ENCODE peak calls at places on chromosomes 3 and 15, in eight cellular contexts. One of them, this sample, is unnamed.

GRCh38 chr3:125435231-125435630 is 60.1 kb upstream of the ZNF148 start:
- DNase-seq in OCI-LY7: no peak
- DNase-seq in BE2C: no peak
- DNase-seq in neural crest cell: no peak
- DNase-seq in AG09309: no peak
- DNase-seq in cardiac fibroblast: no peak
- DNase-seq in CD4-positive, alpha-beta T cell: no peak
- DNase-seq in GM13977: no peak
- DNase-seq in this sample: no peak

GRCh38 chr15:99702895-99703602 is 30.2 kb downstream of the LYSMD4 start:
- DNase-seq in OCI-LY7: no peak
- DNase-seq in BE2C: no peak
- DNase-seq in neural crest cell: no peak
- DNase-seq in AG09309: no peak
- DNase-seq in cardiac fibroblast: peak
- DNase-seq in CD4-positive, alpha-beta T cell: no peak
- DNase-seq in GM13977: no peak
- DNase-seq in this sample: no peak

GRCh38 chr3:177013681-177014280 is 183.5 kb downstream of the TBL1XR1 start:
- DNase-seq in OCI-LY7: peak
- DNase-seq in BE2C: no peak
- DNase-seq in neural crest cell: no peak
- DNase-seq in AG09309: no peak
- DNase-seq in cardiac fibroblast: no peak
- DNase-seq in CD4-positive, alpha-beta T cell: no peak
- DNase-seq in GM13977: no peak
- DNase-seq in this sample: no peak

GRCh38 chr3:191235331-191236314 is 36.6 kb downstream of the OSTN start:
- DNase-seq in OCI-LY7: no peak
- DNase-seq in BE2C: no peak
- DNase-seq in neural crest cell: no peak
- DNase-seq in AG09309: no peak
- DNase-seq in cardiac fibroblast: peak
- DNase-seq in CD4-positive, alpha-beta T cell: no peak
- DNase-seq in GM13977: peak
- DNase-seq in this sample: no peak

GRCh38 chr3:11653298-11654055 is 9.8 kb upstream of the VGLL4 start:
- DNase-seq in OCI-LY7: no peak
- DNase-seq in BE2C: no peak
- DNase-seq in neural crest cell: no peak
- DNase-seq in AG09309: no peak
- DNase-seq in cardiac fibroblast: no peak
- DNase-seq in CD4-positive, alpha-beta T cell: no peak
- DNase-seq in GM13977: no peak
- DNase-seq in this sample: no peak

GRCh38 chr15:47473857-47474256 is 243.4 kb upstream of the SEMA6D start:
- DNase-seq in OCI-LY7: no peak
- DNase-seq in BE2C: no peak
- DNase-seq in neural crest cell: no peak
- DNase-seq in AG09309: no peak
- DNase-seq in cardiac fibroblast: peak
- DNase-seq in CD4-positive, alpha-beta T cell: no peak
- DNase-seq in GM13977: no peak
- DNase-seq in this sample: no peak

GRCh38 chr3:94612631-94613030 is 549.8 kb downstream of the NSUN3 start:
- DNase-seq in OCI-LY7: no peak
- DNase-seq in BE2C: no peak
- DNase-seq in neural crest cell: no peak
- DNase-seq in AG09309: no peak
- DNase-seq in cardiac fibroblast: no peak
- DNase-seq in CD4-positive, alpha-beta T cell: no peak
- DNase-seq in GM13977: no peak
- DNase-seq in this sample: no peak

GRCh38 chr3:154229217-154229590 is 95.1 kb downstream of the DHX36 start:
- DNase-seq in OCI-LY7: no peak
- DNase-seq in BE2C: no peak
- DNase-seq in neural crest cell: no peak
- DNase-seq in AG09309: no peak
- DNase-seq in cardiac fibroblast: no peak
- DNase-seq in CD4-positive, alpha-beta T cell: no peak
- DNase-seq in GM13977: no peak
- DNase-seq in this sample: no peak

GRCh38 chr3:3127432-3128010 is 781 bp downstream of the TRNT1 start:
- DNase-seq in OCI-LY7: peak
- DNase-seq in BE2C: no peak
- DNase-seq in neural crest cell: no peak
- DNase-seq in AG09309: no peak
- DNase-seq in cardiac fibroblast: no peak
- DNase-seq in CD4-positive, alpha-beta T cell: peak
- DNase-seq in GM13977: no peak
- DNase-seq in this sample: no peak

GRCh38 chr15:40768492-40769309 is 1.1 kb upstream of the C15orf62 start:
- DNase-seq in OCI-LY7: peak
- DNase-seq in BE2C: no peak
- DNase-seq in neural crest cell: no peak
- DNase-seq in AG09309: no peak
- DNase-seq in cardiac fibroblast: no peak
- DNase-seq in CD4-positive, alpha-beta T cell: no peak
- DNase-seq in GM13977: peak
- DNase-seq in this sample: no peak

GRCh38 chr3:178785961-178786360 is 249.7 kb downstream of the KCNMB2 start:
- DNase-seq in OCI-LY7: no peak
- DNase-seq in BE2C: no peak
- DNase-seq in neural crest cell: no peak
- DNase-seq in AG09309: no peak
- DNase-seq in cardiac fibroblast: no peak
- DNase-seq in CD4-positive, alpha-beta T cell: no peak
- DNase-seq in GM13977: no peak
- DNase-seq in this sample: no peak

GRCh38 chr3:141575879-141576743 is 89.3 kb downstream of the RASA2 start:
- DNase-seq in OCI-LY7: peak
- DNase-seq in BE2C: no peak
- DNase-seq in neural crest cell: no peak
- DNase-seq in AG09309: no peak
- DNase-seq in cardiac fibroblast: peak
- DNase-seq in CD4-positive, alpha-beta T cell: no peak
- DNase-seq in GM13977: peak
- DNase-seq in this sample: no peak

GRCh38 chr3:27119639-27120038 is 249.5 kb downstream of the NEK10 start:
- DNase-seq in OCI-LY7: no peak
- DNase-seq in BE2C: no peak
- DNase-seq in neural crest cell: no peak
- DNase-seq in AG09309: no peak
- DNase-seq in cardiac fibroblast: no peak
- DNase-seq in CD4-positive, alpha-beta T cell: no peak
- DNase-seq in GM13977: no peak
- DNase-seq in this sample: no peak

GRCh38 chr15:89244512-89244869 is 712 bp downstream of the FANCI start:
- DNase-seq in OCI-LY7: no peak
- DNase-seq in BE2C: no peak
- DNase-seq in neural crest cell: no peak
- DNase-seq in AG09309: no peak
- DNase-seq in cardiac fibroblast: no peak
- DNase-seq in CD4-positive, alpha-beta T cell: no peak
- DNase-seq in GM13977: no peak
- DNase-seq in this sample: no peak

GRCh38 chr3:188367741-188368140 is 213.8 kb downstream of the LPP start:
- DNase-seq in OCI-LY7: no peak
- DNase-seq in BE2C: no peak
- DNase-seq in neural crest cell: no peak
- DNase-seq in AG09309: no peak
- DNase-seq in cardiac fibroblast: no peak
- DNase-seq in CD4-positive, alpha-beta T cell: no peak
- DNase-seq in GM13977: no peak
- DNase-seq in this sample: no peak

GRCh38 chr15:49979705-49980382 is 139.2 kb downstream of the ATP8B4 start:
- DNase-seq in OCI-LY7: no peak
- DNase-seq in BE2C: no peak
- DNase-seq in neural crest cell: no peak
- DNase-seq in AG09309: no peak
- DNase-seq in cardiac fibroblast: no peak
- DNase-seq in CD4-positive, alpha-beta T cell: no peak
- DNase-seq in GM13977: no peak
- DNase-seq in this sample: no peak

GRCh38 chr3:172102123-172102882 is 62.9 kb downstream of the FNDC3B start:
- DNase-seq in OCI-LY7: peak
- DNase-seq in BE2C: no peak
- DNase-seq in neural crest cell: no peak
- DNase-seq in AG09309: no peak
- DNase-seq in cardiac fibroblast: no peak
- DNase-seq in CD4-positive, alpha-beta T cell: peak
- DNase-seq in GM13977: no peak
- DNase-seq in this sample: no peak

GRCh38 chr3:110246796-110247369 is 824.7 kb upstream of the NECTIN3 start:
- DNase-seq in OCI-LY7: no peak
- DNase-seq in BE2C: no peak
- DNase-seq in neural crest cell: no peak
- DNase-seq in AG09309: no peak
- DNase-seq in cardiac fibroblast: no peak
- DNase-seq in CD4-positive, alpha-beta T cell: no peak
- DNase-seq in GM13977: no peak
- DNase-seq in this sample: no peak

GRCh38 chr3:8954938-8955763 is 8.1 kb downstream of the RAD18 start:
- DNase-seq in OCI-LY7: peak
- DNase-seq in BE2C: no peak
- DNase-seq in neural crest cell: no peak
- DNase-seq in AG09309: peak
- DNase-seq in cardiac fibroblast: peak
- DNase-seq in CD4-positive, alpha-beta T cell: no peak
- DNase-seq in GM13977: peak
- DNase-seq in this sample: no peak

GRCh38 chr3:13580256-13581023 is 31.5 kb downstream of the FBLN2 start:
- DNase-seq in OCI-LY7: no peak
- DNase-seq in BE2C: no peak
- DNase-seq in neural crest cell: no peak
- DNase-seq in AG09309: no peak
- DNase-seq in cardiac fibroblast: no peak
- DNase-seq in CD4-positive, alpha-beta T cell: no peak
- DNase-seq in GM13977: no peak
- DNase-seq in this sample: no peak

GRCh38 chr15:93997071-93997658 is 234.2 kb upstream of the MCTP2 start:
- DNase-seq in OCI-LY7: peak
- DNase-seq in BE2C: peak
- DNase-seq in neural crest cell: peak
- DNase-seq in AG09309: peak
- DNase-seq in cardiac fibroblast: peak
- DNase-seq in CD4-positive, alpha-beta T cell: no peak
- DNase-seq in GM13977: peak
- DNase-seq in this sample: peak

GRCh38 chr3:15953841-15954240 is 156.1 kb upstream of the ANKRD28 start:
- DNase-seq in OCI-LY7: peak
- DNase-seq in BE2C: no peak
- DNase-seq in neural crest cell: no peak
- DNase-seq in AG09309: no peak
- DNase-seq in cardiac fibroblast: no peak
- DNase-seq in CD4-positive, alpha-beta T cell: no peak
- DNase-seq in GM13977: peak
- DNase-seq in this sample: no peak
- TF ChIP-seq CTCF in OCI-LY7: peak
- TF ChIP-seq CTCF in BE2C: no peak
- TF ChIP-seq CTCF in neural crest cell: peak
- TF ChIP-seq CTCF in AG09309: no peak
- TF ChIP-seq CTCF in cardiac fibroblast: no peak
- TF ChIP-seq CTCF in CD4-positive, alpha-beta T cell: no peak
- TF ChIP-seq CTCF in GM13977: peak
- TF ChIP-seq CTCF in this sample: no peak

GRCh38 chr3:40925228-40925627 is 274.1 kb upstream of the CTNNB1 start:
- DNase-seq in OCI-LY7: no peak
- DNase-seq in BE2C: no peak
- DNase-seq in neural crest cell: no peak
- DNase-seq in AG09309: no peak
- DNase-seq in cardiac fibroblast: no peak
- DNase-seq in CD4-positive, alpha-beta T cell: no peak
- DNase-seq in GM13977: no peak
- DNase-seq in this sample: no peak

GRCh38 chr3:40930131-40930538 is 269.2 kb upstream of the CTNNB1 start:
- DNase-seq in OCI-LY7: no peak
- DNase-seq in BE2C: no peak
- DNase-seq in neural crest cell: no peak
- DNase-seq in AG09309: no peak
- DNase-seq in cardiac fibroblast: peak
- DNase-seq in CD4-positive, alpha-beta T cell: no peak
- DNase-seq in GM13977: no peak
- DNase-seq in this sample: no peak

DNA sequence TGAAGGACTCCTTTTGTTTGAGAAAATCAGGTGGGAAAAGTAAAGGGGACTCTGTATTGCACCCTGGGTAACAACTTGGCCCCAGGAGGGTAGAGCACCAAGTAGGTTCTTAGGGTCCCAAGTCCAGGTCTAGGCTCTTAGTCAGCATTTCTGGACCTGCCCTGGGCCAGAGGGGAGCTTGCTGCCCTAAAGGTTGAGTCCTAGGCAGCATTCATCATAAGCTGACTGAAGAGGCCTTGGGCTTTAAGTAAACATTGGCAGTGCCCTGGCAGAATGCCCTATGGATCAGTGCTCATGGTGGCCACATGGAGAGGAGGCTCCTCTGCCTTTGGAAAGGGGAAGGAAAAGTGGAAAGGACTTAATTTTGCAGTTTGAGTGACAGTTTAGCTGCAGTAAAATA is 268.5 kb upstream of the CTNNB1 start:
- DNase-seq in OCI-LY7: no peak
- DNase-seq in BE2C: no peak
- DNase-seq in neural crest cell: no peak
- DNase-seq in AG09309: no peak
- DNase-seq in cardiac fibroblast: no peak
- DNase-seq in CD4-positive, alpha-beta T cell: no peak
- DNase-seq in GM13977: no peak
- DNase-seq in this sample: no peak
- TF ChIP-seq CTCF in OCI-LY7: no peak
- TF ChIP-seq CTCF in BE2C: no peak
- TF ChIP-seq CTCF in neural crest cell: no peak
- TF ChIP-seq CTCF in AG09309: no peak
- TF ChIP-seq CTCF in cardiac fibroblast: no peak
- TF ChIP-seq CTCF in CD4-positive, alpha-beta T cell: no peak
- TF ChIP-seq CTCF in GM13977: no peak
- TF ChIP-seq CTCF in this sample: no peak

DNA sequence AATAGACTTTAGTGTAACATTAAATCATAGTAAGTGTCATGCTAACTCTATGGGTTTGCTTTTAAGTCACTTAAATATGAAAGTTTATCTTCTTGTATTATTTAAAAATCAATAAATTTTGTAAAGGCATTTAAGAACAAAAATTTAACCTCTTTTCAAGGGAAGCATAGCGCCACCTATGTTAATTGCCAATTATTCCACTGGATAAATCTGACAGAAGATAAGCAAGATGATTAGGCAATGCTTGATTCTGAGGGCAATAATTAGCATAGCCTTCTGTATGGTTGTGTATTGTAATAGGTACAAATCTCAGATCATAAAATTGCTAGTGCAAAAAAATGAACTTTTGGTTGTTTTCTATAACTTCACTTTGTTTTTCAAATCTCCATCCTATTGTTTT is 560.1 kb downstream of the GRM7 start:
- DNase-seq in OCI-LY7: no peak
- DNase-seq in BE2C: no peak
- DNase-seq in neural crest cell: no peak
- DNase-seq in AG09309: no peak
- DNase-seq in cardiac fibroblast: no peak
- DNase-seq in CD4-positive, alpha-beta T cell: no peak
- DNase-seq in GM13977: no peak
- DNase-seq in this sample: no peak
- TF ChIP-seq CTCF in OCI-LY7: peak
- TF ChIP-seq CTCF in BE2C: no peak
- TF ChIP-seq CTCF in neural crest cell: no peak
- TF ChIP-seq CTCF in AG09309: no peak
- TF ChIP-seq CTCF in cardiac fibroblast: no peak
- TF ChIP-seq CTCF in CD4-positive, alpha-beta T cell: no peak
- TF ChIP-seq CTCF in GM13977: peak
- TF ChIP-seq CTCF in this sample: peak

GRCh38 chr3:107543666-107544065 is 20.9 kb downstream of the BBX start:
- DNase-seq in OCI-LY7: peak
- DNase-seq in BE2C: no peak
- DNase-seq in neural crest cell: no peak
- DNase-seq in AG09309: no peak
- DNase-seq in cardiac fibroblast: peak
- DNase-seq in CD4-positive, alpha-beta T cell: no peak
- DNase-seq in GM13977: no peak
- DNase-seq in this sample: no peak
- TF ChIP-seq CTCF in OCI-LY7: peak
- TF ChIP-seq CTCF in BE2C: peak
- TF ChIP-seq CTCF in neural crest cell: peak
- TF ChIP-seq CTCF in AG09309: peak
- TF ChIP-seq CTCF in cardiac fibroblast: peak
- TF ChIP-seq CTCF in CD4-positive, alpha-beta T cell: no peak
- TF ChIP-seq CTCF in GM13977: peak
- TF ChIP-seq CTCF in this sample: peak

This sample was measured in endothelial cell.